ENCODE peak calls at places on chromosomes 11 and 22, in five cellular contexts. U is GM12891, E is GM12878, D is K562, R is H1. C is an unnamed sample.

GRCh38 chr22:29457730-29458129 is 19.3 kb downstream of the RFPL1 start:
- DNase-seq in U (peak), E (peak), D (peak), R (peak), C (peak)

GRCh38 chr22:48652796-48653195 is 1174.9 kb downstream of the BRD1 start:
- DNase-seq in U (no peak), E (no peak), D (no peak), R (no peak), C (no peak)

GRCh38 chr11:134501406-134502152 is 89.5 kb upstream of the B3GAT1 start:
- DNase-seq in U (no peak), E (no peak), D (no peak), R (no peak), C (no peak)

GRCh38 chr11:113675003-113675471 is 31.1 kb downstream of the TMPRSS5 start:
- DNase-seq in U (no peak), E (peak), D (peak), R (no peak), C (no peak)

GRCh38 chr11:75510011-75510595 is 15.6 kb downstream of the GDPD5 start:
- DNase-seq in U (no peak), E (no peak), D (no peak), R (no peak), C (no peak)

GRCh38 chr11:5266609-5267008 is 3.1 kb downstream of the HBE1 start:
- DNase-seq in U (no peak), E (no peak), D (no peak), R (no peak), C (no peak)

GRCh38 chr22:18154821-18155390 is 4.9 kb downstream of the USP18 start:
- DNase-seq in U (no peak), E (no peak), D (no peak), R (no peak), C (no peak)

GRCh38 chr11:119723243-119723951 is 5.6 kb downstream of the NECTIN1 start:
- DNase-seq in U (no peak), E (no peak), D (no peak), R (no peak), C (no peak)

GRCh38 chr22:41862530-41863266 is 29.8 kb downstream of the SREBF2 start:
- DNase-seq in U (no peak), E (peak), D (no peak), R (no peak), C (peak)

DNA sequence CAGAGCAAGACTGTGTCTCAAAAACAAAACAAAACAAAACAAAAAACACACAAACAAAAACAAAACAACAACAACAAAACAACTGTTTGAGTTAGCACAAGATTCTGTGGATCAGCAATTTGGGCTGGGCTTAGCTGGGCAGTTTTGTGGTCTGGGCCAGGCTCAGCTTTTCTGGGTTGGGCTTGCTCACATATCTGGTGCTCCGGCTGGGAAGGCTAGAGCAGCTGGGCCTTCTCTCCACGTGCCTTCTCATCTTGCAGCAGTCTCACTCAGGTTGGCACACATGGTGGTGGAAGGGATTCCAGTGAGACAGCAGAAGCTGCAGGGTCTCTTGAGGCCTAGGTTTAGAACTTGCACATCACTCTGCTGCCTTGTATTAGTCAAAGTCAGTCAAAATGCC is 35.7 kb downstream of the EIF3F start:
- DNase-seq in U (no peak), E (no peak), D (no peak), R (peak), C (no peak)
- TF ChIP-seq TAF1 in U (no peak), E (no peak), D (no peak), R (no peak), C (no peak)

DNA sequence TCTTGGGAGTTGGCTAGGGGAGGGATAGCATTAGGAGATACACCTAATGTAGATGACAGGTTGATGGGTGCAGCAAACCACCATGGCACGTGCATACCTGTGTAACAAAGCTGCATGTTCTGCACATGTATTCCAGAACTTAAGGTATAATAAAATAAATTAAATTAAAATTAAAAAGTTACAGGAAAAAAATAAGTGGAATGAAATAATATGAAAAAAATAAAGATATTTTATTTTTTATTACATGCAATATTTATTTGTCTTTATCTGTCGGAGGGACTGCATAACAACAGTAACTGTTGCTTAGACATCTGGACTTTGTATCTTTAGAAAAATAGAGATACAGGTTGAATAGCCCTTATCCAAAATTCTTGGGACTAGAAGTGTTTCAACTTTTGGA is 597.4 kb upstream of the CCDC179 start:
- DNase-seq in U (no peak), E (no peak), D (no peak), R (no peak), C (no peak)
- TF ChIP-seq POLR2AphosphoS5 in U (no peak), E (no peak), D (no peak), R (no peak), C (no peak)

GRCh38 chr11:123700774-123701173 is 40.7 kb downstream of the ZNF202 start:
- DNase-seq in U (no peak), E (no peak), D (no peak), R (no peak), C (no peak)
- TF ChIP-seq POLR2A in U (no peak), E (no peak), D (no peak), R (no peak), C (no peak)

GRCh38 chr22:40128989-40129388 is 48.7 kb upstream of the TNRC6B start:
- DNase-seq in U (peak), E (no peak), D (no peak), R (no peak), C (peak)
- TF ChIP-seq TAF1 in U (no peak), E (no peak), D (no peak), R (no peak), C (no peak)

GRCh38 chr22:37014415-37014806 is 4.8 kb downstream of the TST start:
- DNase-seq in U (no peak), E (no peak), D (no peak), R (no peak), C (no peak)

GRCh38 chr22:37017356-37017755 is 1.9 kb downstream of the TST start:
- DNase-seq in U (no peak), E (no peak), D (no peak), R (no peak), C (no peak)

GRCh38 chr22:37016134-37016910 is 2.9 kb downstream of the TST start:
- DNase-seq in U (no peak), E (no peak), D (peak), R (no peak), C (no peak)

GRCh38 chr22:37014835-37015586 is 4.2 kb downstream of the TST start:
- DNase-seq in U (no peak), E (no peak), D (peak), R (no peak), C (no peak)

DNA sequence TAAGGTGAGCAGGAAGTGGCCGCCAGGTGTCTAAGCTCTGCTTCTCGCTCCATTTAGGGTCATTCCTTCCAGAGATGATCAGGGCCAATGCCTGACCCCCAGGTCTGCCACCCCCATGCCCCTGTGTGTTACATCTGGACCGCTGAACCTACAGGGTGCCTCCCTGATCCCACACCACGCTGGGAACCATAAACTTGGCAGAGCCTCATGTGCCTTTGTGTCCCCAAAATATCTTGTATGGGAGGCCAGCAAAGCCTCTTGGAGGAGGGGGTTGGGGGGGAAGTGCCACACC is 3.7 kb downstream of the TST start:
- DNase-seq in U (no peak), E (no peak), D (no peak), R (no peak), C (no peak)
- TF ChIP-seq POLR2AphosphoS5 in U (no peak), E (no peak), D (no peak), R (no peak), C (no peak)

DNA sequence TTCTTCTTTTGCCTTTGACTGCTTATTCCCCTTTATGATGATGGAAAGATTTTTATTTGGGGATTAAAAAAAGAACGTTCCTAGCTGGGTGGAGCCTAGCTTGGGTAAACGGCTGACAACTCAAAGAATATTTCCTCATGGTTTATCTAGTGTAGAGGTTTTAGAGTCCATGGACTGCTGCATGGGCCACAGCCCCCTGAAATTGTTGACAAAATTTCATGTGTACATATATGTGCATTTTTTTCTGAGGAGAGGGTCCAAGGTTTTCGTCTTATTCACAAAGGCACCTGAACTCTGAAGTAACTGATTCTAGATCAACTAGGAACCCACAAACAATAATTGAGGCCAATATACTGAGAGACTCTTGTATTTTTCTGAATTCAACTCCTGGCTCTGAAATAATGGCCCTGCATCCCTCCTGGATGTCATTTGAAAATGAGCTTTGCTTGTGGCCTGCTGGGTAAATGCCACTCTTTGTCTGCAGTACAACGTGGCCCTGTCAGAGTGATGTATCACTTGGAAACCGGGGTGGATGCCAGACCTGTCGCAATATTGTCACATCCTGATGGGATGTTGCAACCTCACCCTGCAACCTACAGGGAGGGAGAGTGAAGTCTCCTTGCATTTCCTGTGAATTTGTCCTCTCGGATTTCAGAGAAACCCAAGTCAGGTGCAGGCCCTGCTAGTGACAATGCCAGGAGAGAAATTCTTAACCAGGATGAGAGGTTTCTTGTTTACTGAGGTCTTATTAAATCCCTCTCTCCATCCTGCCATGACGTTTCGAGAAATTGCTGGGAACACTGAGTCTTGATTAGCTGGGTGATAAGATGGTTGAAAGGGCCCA is 33.8 kb downstream of the EHF start:
- DNase-seq in U (no peak), E (no peak), D (peak), R (no peak), C (no peak)
- TF ChIP-seq POLR2A in U (no peak), E (no peak), D (no peak), R (no peak), C (no peak)

DNA sequence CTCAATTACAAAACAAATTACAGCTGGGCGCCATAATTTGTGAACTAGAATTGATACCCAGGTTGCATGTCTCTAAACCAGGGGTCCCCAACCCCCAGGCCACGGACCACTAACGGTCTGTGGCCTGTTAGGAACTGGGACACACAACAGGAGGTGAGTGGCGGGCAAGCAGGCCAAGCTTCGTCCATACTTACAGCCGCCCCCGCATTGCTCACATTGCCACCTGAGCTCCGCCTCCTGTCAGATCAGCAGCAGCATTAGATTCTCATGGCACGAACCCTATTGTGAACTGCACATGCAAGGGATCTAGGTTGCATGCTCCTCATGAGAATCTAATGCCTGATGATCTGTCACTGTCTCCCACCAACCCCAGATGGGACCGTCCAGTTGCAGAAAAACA is 12.9 kb downstream of the FCHSD2 start:
- DNase-seq in U (no peak), E (no peak), D (no peak), R (no peak), C (no peak)
- TF ChIP-seq TAF1 in U (no peak), E (no peak), D (no peak), R (no peak), C (no peak)

GRCh38 chr11:130727715-130728114 is 188.6 kb downstream of the SNX19 start:
- DNase-seq in U (no peak), E (no peak), D (no peak), R (no peak), C (no peak)

GRCh38 chr11:130726647-130727046 is 189.6 kb downstream of the SNX19 start:
- DNase-seq in U (no peak), E (no peak), D (no peak), R (no peak), C (no peak)

GRCh38 chr11:130728185-130729160 is 187.8 kb downstream of the SNX19 start:
- DNase-seq in U (no peak), E (no peak), D (no peak), R (no peak), C (no peak)

GRCh38 chr11:130725417-130726233 is 190.7 kb downstream of the SNX19 start:
- DNase-seq in U (no peak), E (no peak), D (no peak), R (no peak), C (no peak)

DNA sequence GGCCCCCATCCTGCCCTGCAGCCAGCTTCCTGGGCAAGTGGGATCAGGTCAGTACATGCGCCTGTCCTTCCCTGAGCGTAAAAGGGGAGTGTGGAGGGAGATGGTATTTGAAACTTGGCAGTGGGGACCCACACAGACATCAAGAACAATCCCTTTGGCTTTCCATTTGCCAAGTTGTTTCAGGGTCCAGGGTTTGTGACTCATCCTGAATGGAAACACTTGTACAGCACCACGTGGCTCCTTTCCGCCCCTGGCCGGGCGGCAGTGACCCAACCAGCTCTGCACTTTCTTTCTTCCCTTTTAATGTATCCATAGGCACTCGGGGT is 190.1 kb downstream of the SNX19 start:
- DNase-seq in U (no peak), E (no peak), D (no peak), R (no peak), C (no peak)
- TF ChIP-seq POLR2AphosphoS5 in U (no peak), E (no peak), D (no peak), R (no peak), C (no peak)

DNA sequence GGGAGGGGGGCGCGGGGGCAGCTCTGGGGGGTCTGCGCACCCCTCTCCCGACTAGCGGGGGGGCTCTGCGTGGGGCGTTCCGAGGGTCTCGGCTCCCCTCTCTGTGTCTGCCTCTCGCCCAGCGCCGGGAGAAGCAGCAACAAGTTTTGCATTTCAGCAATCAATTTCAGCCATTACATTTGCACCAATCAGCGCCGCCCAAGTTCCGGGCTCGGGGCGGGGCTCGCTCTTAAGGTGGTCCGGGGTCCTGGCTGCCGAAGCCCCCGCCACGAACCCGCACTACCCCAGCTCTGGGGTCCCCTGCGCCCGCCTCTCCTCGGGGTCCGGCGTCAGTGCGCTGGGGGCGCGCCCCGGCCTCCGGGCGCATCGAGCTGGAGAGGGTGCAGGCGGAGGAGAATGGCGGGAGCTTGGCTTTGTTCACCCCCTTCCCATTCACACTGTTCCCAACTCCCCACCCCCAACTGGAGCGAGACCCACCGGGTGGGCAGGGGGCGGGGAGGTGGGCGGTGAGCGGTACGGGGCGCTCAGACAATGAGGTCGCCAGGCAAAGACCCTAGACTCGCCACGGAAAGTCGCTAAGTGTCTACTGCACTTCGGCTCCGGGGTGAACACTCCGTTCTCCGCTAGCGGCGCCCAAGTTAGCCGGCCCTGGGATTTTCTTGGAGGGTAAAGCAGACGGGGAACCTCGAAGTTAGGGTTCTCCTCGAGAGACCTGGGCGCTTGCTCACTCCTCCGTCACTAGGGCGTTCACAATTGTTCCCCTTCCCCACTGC is at the start of gene MN1:
- DNase-seq in U (peak), E (no peak), D (no peak), R (peak), C (peak)
- TF ChIP-seq POLR2A in U (no peak), E (no peak), D (no peak), R (no peak), C (no peak)

GRCh38 chr11:125431009-125431408 is 65.1 kb downstream of the FEZ1 start:
- DNase-seq in U (no peak), E (no peak), D (no peak), R (no peak), C (no peak)

GRCh38 chr11:125428486-125429173 is 67.4 kb downstream of the FEZ1 start:
- DNase-seq in U (no peak), E (no peak), D (peak), R (no peak), C (no peak)

GRCh38 chr11:125431481-125431880 is 64.6 kb downstream of the FEZ1 start:
- DNase-seq in U (no peak), E (no peak), D (no peak), R (no peak), C (no peak)

GRCh38 chr11:125429807-125430678 is 66.0 kb downstream of the FEZ1 start:
- DNase-seq in U (no peak), E (no peak), D (no peak), R (no peak), C (no peak)

DNA sequence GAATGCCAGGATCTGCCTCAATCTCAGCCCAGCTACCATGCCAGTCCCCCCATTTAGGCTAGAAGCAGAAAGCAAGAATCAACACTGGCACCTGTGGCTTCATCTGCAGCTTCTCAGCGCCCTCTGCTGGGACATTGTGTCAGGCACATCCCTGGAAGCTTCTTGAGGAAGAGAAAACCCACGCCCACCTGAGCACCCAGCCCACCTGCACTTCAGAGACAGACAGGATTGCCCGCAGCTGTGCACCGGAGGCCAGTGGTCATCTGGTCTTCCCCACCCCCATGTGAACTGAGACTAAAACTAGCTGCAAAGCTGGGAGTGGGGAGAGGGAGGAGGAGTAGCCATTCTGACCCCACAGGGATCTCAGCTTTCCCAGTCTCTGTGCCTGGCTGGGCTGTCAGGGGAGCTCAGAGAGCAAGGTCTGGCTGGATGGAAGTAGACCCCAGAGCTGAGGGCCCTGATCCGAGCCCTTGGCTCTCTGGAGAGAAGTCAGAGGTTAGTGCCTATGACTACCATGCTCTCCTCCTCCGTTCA is 66.8 kb downstream of the FEZ1 start:
- DNase-seq in U (peak), E (no peak), D (peak), R (peak), C (peak)
- TF ChIP-seq TAF1 in U (no peak), E (no peak), D (no peak), R (no peak), C (no peak)